ENCODE peak calls at places on chromosomes 4 and X, in four cellular contexts. U is activated naive CD8-positive, alpha-beta T cell treated with anti-CD3 and anti-CD28 coated beads, Interleukin-2, amount 50 U/mL, for 24 hours; V is memory B cell; I is lung. P is an unnamed sample.

GRCh38 chrX:34053931-34054330 is 78.2 kb downstream of the FAM47A start:
- ATAC-seq in V (no peak), I (no peak), U (no peak), P (no peak)

GRCh38 chr4:185461565-185461964 is 10.0 kb downstream of the CCDC110 start:
- ATAC-seq in U (no peak), I (no peak), V (no peak), P (no peak)

GRCh38 chr4:133146574-133147198 is 2.4 kb upstream of the PCDH10 start:
- ATAC-seq in U (no peak), I (no peak), V (no peak), P (no peak)

GRCh38 chrX:24285082-24285481 is 28.8 kb downstream of the SUPT20HL2 start:
- ATAC-seq in I (no peak), V (no peak), U (no peak), P (no peak)

GRCh38 chrX:78886550-78886949 is 58.6 kb upstream of the P2RY10 start:
- ATAC-seq in U (peak; percentile 20), I (no peak), V (peak; percentile 59), P (no peak)

GRCh38 chrX:15395794-15396193 is 11.6 kb upstream of the VEGFD start:
- ATAC-seq in V (no peak), U (no peak), I (no peak), P (no peak)

GRCh38 chr4:95106408-95106928 is 348.7 kb downstream of the BMPR1B start:
- ATAC-seq in V (no peak), I (no peak), U (no peak), P (no peak)

GRCh38 chrX:13902406-13902805 is 85.5 kb upstream of the GPM6B start:
- ATAC-seq in V (no peak), U (no peak), I (no peak), P (no peak)

GRCh38 chr4:53377319-53378170 is at the start of gene FIP1L1:
- ATAC-seq in V (peak; percentile 93), U (peak; percentile 95), I (peak; percentile 100), P (peak; percentile 96)

GRCh38 chr4:183554346-183554686 is 49.5 kb downstream of the ING2 start:
- ATAC-seq in V (no peak), I (no peak), U (no peak), P (no peak)

GRCh38 chr4:15018389-15018788 is 16.1 kb downstream of the CPEB2 start:
- ATAC-seq in U (peak; percentile 69), V (no peak), I (no peak), P (peak; percentile 60)

GRCh38 chrX:105228602-105229001 is 8.1 kb upstream of the TEX13A start:
- ATAC-seq in I (no peak), U (no peak), V (no peak), P (no peak)

GRCh38 chrX:119155416-119156035 is 27.9 kb upstream of the KIAA1210 start:
- ATAC-seq in U (no peak), V (no peak), I (peak; percentile 56), P (no peak)

GRCh38 chrX:71198066-71198465 is 25.0 kb upstream of the GJB1 start:
- ATAC-seq in U (peak; percentile 54), I (no peak), V (peak; percentile 94), P (peak; percentile 64)

P was measured in activated T-helper 17 cell treated with anti-CD3 and anti-CD28 coated beads, Interleukin-2, amount 50 U/mL, for 72 hours.